ENCODE peak calls at places on chromosomes 7 and 10, in four cellular contexts. T is SK-N-SH, O is breast epithelium, H is cardiac muscle cell. M is an unnamed sample.

GRCh38 chr10:117339569-117339968 is 35.7 kb downstream of the PDZD8 start:
- DNase-seq in T (no peak), O (no peak), H (peak), M (no peak)

GRCh38 chr7:77330169-77330882 is 85.8 kb downstream of the GSAP start:
- DNase-seq in H (no peak), T (no peak), O (no peak), M (no peak)

GRCh38 chr10:23106508-23106907 is 11.1 kb downstream of the MSRB2 start:
- DNase-seq in O (no peak), T (no peak), H (no peak), M (no peak)

GRCh38 chr7:157352506-157352905 is 15.7 kb downstream of the DNAJB6 start:
- DNase-seq in O (no peak), H (no peak), T (no peak), M (no peak)

GRCh38 chr10:81135851-81136250 is 598.1 kb downstream of the SH2D4B start:
- DNase-seq in H (no peak), O (no peak), T (no peak), M (no peak)

GRCh38 chr10:67239864-67240497 is 314.1 kb downstream of the LRRTM3 start:
- DNase-seq in H (no peak), T (no peak), O (no peak), M (no peak)

GRCh38 chr7:51209426-51209825 is 107.2 kb downstream of the COBL start:
- DNase-seq in T (no peak), O (no peak), H (no peak), M (no peak)

GRCh38 chr7:134104166-134104565 is 23.0 kb upstream of the LRGUK start:
- DNase-seq in O (no peak), T (no peak), H (no peak), M (no peak)

GRCh38 chr10:97648557-97649404 is 8.3 kb downstream of the PI4K2A start:
- DNase-seq in O (no peak), H (no peak), T (no peak), M (no peak)

GRCh38 chr10:131833446-131834080 is 67.2 kb upstream of the PPP2R2D start:
- DNase-seq in O (no peak), H (no peak), T (no peak), M (no peak)

GRCh38 chr10:74593470-74593869 is 232.9 kb upstream of the KAT6B start:
- DNase-seq in H (no peak), O (no peak), T (no peak), M (no peak)

DNA sequence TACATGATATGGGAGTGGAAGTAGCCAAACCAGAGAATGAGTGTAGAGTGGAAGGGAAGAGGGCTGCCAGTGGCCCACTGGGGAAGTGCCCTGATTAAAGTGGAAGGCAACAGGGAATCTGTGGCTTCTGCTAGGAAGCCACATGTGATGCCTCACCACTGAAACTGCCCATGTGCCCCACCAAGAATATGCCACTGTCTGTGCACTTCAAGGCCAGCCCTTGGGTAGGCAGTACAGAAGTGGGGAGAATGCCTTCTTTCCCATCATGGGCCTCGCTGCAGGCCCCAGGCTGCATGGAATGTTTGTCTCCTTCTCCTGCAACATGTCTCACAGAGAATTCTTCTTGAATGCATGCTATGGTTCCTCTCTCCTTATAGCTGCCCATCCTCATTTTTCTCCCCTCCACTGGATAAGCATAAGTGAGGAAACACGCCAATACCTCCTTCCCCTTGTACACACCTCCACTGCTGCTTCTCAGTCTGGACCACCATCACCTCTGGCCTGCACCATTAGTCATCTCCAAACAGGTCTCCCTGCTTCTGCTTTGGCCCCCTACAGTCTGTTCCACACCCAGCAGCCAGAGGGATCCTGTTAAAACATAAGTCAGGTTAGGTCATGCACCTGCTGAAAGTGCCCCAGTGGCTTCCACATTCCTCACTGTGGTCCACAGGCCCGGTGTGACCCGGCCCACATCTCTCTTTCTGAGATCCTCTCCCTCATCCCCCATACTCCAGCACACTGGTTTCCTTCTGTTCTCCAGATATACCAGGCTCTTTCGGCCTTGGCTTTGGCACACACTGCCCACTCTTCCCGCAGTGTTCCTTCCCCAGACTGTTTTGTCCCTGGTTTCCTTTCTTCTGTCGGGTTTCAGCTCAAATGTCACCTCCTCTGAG is 37.1 kb downstream of the SNX10 start:
- DNase-seq in O (no peak), H (no peak), T (no peak), M (no peak)
- TF ChIP-seq CTCF in O (no peak), H (no peak), T (no peak), M (no peak)

GRCh38 chr10:2760736-2761135 is 306.6 kb upstream of the PFKP start:
- DNase-seq in H (no peak), T (no peak), O (no peak), M (no peak)

GRCh38 chr10:2761971-2762370 is 305.4 kb upstream of the PFKP start:
- DNase-seq in T (no peak), H (no peak), O (no peak), M (no peak)

GRCh38 chr10:2759203-2759602 is 308.1 kb upstream of the PFKP start:
- DNase-seq in T (no peak), H (no peak), O (no peak), M (no peak)

GRCh38 chr10:2761311-2761710 is 306.0 kb upstream of the PFKP start:
- DNase-seq in T (no peak), O (no peak), H (no peak), M (no peak)
- TF ChIP-seq CTCF in T (no peak), O (no peak), H (no peak), M (no peak)

GRCh38 chr7:909358-910329 is 33.3 kb downstream of the GET4 start:
- DNase-seq in H (peak), T (peak), O (no peak), M (no peak)
- TF ChIP-seq CTCF in H (no peak), T (no peak), O (no peak), M (peak)

DNA sequence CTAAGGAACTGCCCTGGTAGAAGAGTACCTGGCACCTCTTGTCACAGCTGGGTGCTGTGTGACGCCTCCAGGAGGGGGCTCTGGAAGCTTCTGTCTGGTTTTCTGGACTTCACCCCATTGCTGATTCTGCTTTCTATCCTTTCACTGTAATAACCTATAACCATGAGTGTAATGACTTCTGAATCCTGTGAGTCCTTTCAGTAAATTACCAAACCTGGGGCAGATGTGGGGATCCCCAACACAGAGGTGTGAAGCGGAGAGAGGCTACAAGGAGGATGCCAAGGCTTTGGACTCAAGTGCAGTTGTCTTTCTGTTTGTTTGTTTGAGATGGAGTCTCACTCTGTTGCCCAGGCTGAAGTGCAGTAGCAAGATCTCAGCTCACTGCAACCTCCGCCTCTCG is 143.7 kb downstream of the SFMBT2 start:
- DNase-seq in T (no peak), O (no peak), H (no peak), M (no peak)
- TF ChIP-seq CTCF in T (no peak), O (no peak), H (no peak), M (no peak)

DNA sequence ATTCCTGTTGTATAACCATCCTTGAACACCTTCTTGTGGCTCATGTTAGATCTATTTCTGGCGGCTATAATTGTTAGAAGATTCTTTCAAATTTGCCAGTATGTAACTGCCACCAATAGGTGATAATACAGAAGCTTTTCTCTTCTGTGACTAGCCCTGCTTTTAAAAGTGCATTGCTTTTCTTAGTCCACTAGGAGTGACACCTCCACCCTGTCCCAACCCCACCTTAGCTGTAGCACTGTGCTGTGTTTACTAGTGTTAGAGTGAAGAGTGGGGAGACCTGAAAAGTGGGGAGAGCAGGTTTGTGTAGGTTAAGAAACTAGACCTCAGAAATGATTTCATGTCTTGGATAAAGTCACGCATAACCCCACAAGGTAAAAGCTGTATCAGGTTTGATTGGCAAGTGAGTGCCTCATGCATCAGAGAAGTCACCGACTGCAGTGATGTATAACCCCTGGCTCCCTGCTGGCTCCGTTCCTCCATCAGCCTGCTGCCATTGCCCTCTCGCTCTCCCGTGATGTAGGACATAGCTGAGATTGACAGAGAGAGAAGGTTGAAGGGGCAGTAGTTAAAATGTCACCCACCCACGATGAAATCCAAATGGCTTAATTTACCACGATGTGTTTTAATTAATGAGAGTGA is 12.5 kb downstream of the NPVF start:
- DNase-seq in H (no peak), T (no peak), O (no peak), M (no peak)
- TF ChIP-seq CTCF in H (peak), T (no peak), O (no peak), M (no peak)

GRCh38 chr10:2992401-2993198 is 74.7 kb upstream of the PFKP start:
- DNase-seq in H (no peak), T (no peak), O (no peak), M (no peak)
- TF ChIP-seq CTCF in H (peak), T (peak), O (no peak), M (no peak)

DNA sequence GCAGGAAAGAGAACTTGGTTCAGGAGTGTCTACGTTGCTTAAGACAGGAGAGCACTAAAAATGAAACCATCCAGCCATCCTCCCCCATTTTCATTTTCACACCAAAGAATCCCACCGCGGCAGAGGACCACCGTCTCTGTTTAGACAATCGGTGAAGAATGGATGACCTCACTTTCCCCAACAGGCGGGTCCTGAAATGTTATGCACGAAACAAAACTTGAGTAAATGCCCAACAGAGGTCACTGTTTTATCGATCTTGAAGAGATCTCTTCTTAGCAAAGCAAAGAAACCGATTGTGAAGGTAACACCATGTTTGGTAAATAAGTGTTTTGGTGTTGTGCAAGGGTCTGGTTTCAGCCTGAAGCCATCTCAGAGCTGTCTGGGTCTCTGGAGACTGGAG is 1.4 kb upstream of the IL6 start:
- DNase-seq in O (no peak), H (no peak), T (peak), M (no peak)
- TF ChIP-seq CTCF in O (no peak), H (no peak), T (peak), M (no peak)

DNA sequence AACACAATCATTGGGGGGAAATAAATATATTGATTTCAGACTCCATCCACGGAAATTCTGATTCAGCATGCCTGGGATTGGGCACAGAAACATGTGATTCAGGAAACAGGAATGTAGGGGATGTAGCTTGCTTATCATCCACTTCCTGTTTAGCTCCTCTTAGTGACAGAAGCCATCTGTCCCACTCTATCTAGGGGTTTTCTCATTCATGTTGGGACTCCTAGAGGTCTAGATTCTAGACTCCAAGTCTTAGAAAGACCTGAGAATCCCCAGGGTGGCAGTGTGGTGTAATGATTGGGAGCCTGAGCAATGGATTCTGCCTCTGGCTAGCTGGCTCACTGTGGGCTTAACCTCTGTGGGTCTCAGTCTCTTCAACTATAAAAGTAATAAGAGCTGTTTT is 67.9 kb downstream of the CDK1 start:
- DNase-seq in T (no peak), O (no peak), H (no peak), M (no peak)
- TF ChIP-seq CTCF in T (peak), O (no peak), H (peak), M (no peak)

GRCh38 chr7:20219446-20220292 is 2.5 kb upstream of the MACC1 start:
- DNase-seq in H (no peak), T (no peak), O (no peak), M (no peak)

GRCh38 chr7:20216637-20217036 is 547 bp downstream of the MACC1 start:
- DNase-seq in O (no peak), H (no peak), T (no peak), M (no peak)

GRCh38 chr7:20218261-20218660 is 1.1 kb upstream of the MACC1 start:
- DNase-seq in H (no peak), O (no peak), T (no peak), M (no peak)

GRCh38 chr7:20219062-20219445 is 1.9 kb upstream of the MACC1 start:
- DNase-seq in T (no peak), O (no peak), H (no peak), M (no peak)

GRCh38 chr7:20217193-20217948 is at the start of gene MACC1:
- DNase-seq in T (no peak), O (peak), H (peak), M (peak)
- TF ChIP-seq CTCF in T (no peak), O (peak), H (no peak), M (no peak)

GRCh38 chr7:10022957-10023356 is 950.7 kb upstream of the PHF14 start:
- DNase-seq in H (peak), T (peak), O (no peak), M (no peak)
- TF ChIP-seq CTCF in H (no peak), T (no peak), O (peak), M (no peak)